ENCODE peak calls at places on chromosomes 4 and X, in eight cellular contexts. N, T, G, Y, S, R, V and L are unnamed samples.

GRCh38 chr4:38832624-38833528 is 23.7 kb downstream of the TLR6 start:
- DNase-seq in N (no peak), T (no peak), G (no peak), Y (no peak), S (no peak), R (no peak), V (no peak), L (no peak)

GRCh38 chr4:121998024-121998423 is 46.2 kb upstream of the TRPC3 start:
- DNase-seq in N (no peak), T (no peak), G (no peak), Y (no peak), S (no peak), R (peak; percentile 61), V (peak; percentile 26), L (peak; percentile 33)

GRCh38 chr4:25536577-25537325 is 118.9 kb upstream of the SLC34A2 start:
- DNase-seq in N (no peak), T (no peak), G (no peak), Y (no peak), S (no peak), R (no peak), V (no peak), L (no peak)

GRCh38 chr4:86916392-86916791 is 18.4 kb upstream of the AFF1 start:
- DNase-seq in N (no peak), T (no peak), G (no peak), Y (no peak), S (no peak), R (no peak), V (no peak), L (no peak)

GRCh38 chr4:128359422-128359821 is 71.8 kb upstream of the PGRMC2 start:
- DNase-seq in N (no peak), T (no peak), G (no peak), Y (no peak), S (no peak), R (no peak), V (no peak), L (no peak)

GRCh38 chrX:327660-328126 is 9.1 kb upstream of the GTPBP6 start:
- DNase-seq in N (no peak), T (no peak), G (no peak), Y (no peak), S (peak; percentile 88), R (no peak), V (no peak), L (no peak)

GRCh38 chrX:66918511-66918910 is 279.6 kb upstream of the EDA2R start:
- DNase-seq in N (no peak), T (no peak), G (no peak), Y (no peak), S (no peak), R (no peak), V (no peak), L (no peak)

GRCh38 chr4:26594778-26595177 is 10.9 kb downstream of the TBC1D19 start:
- DNase-seq in N (no peak), T (no peak), G (no peak), Y (no peak), S (no peak), R (no peak), V (no peak), L (no peak)

GRCh38 chrX:97189668-97190067 is 306.0 kb downstream of the RPA4 start:
- DNase-seq in N (no peak), T (no peak), G (no peak), Y (no peak), S (no peak), R (no peak), V (no peak), L (no peak)

GRCh38 chr4:142112451-142112850 is 476.1 kb downstream of the IL15 start:
- DNase-seq in N (no peak), T (no peak), G (no peak), Y (no peak), S (no peak), R (no peak), V (no peak), L (no peak)

GRCh38 chr4:155734951-155735350 is 23.9 kb upstream of the GUCY1B1 start:
- DNase-seq in N (no peak), T (no peak), G (no peak), Y (no peak), S (no peak), R (no peak), V (no peak), L (no peak)

GRCh38 chr4:5755161-5755560 is 44.2 kb downstream of the EVC start:
- DNase-seq in N (no peak), T (no peak), G (no peak), Y (no peak), S (no peak), R (no peak), V (no peak), L (no peak)

GRCh38 chrX:147476008-147476407 is 435.7 kb upstream of the FMR1 start:
- DNase-seq in N (no peak), T (no peak), G (peak; percentile 16), Y (no peak), S (no peak), R (no peak), V (peak; percentile 0), L (peak; percentile 2)

GRCh38 chr4:87093443-87094123 is 126.8 kb downstream of the KLHL8 start:
- DNase-seq in N (peak; percentile 61), T (peak; percentile 18), G (peak; percentile 25), Y (peak; percentile 35), S (no peak), R (peak; percentile 9), V (peak; percentile 76), L (peak; percentile 77)

GRCh38 chrX:41241962-41242361 is 92.0 kb upstream of the DDX3X start:
- DNase-seq in N (no peak), T (no peak), G (no peak), Y (no peak), S (no peak), R (no peak), V (no peak), L (no peak)

GRCh38 chr4:107654694-107655093 is 65.3 kb downstream of the PAPSS1 start:
- DNase-seq in N (peak; percentile 37), T (no peak), G (no peak), Y (no peak), S (no peak), R (no peak), V (peak; percentile 0), L (no peak)

GRCh38 chr4:83328486-83328885 is 6.2 kb downstream of the HPSE start:
- DNase-seq in N (no peak), T (no peak), G (no peak), Y (no peak), S (no peak), R (no peak), V (no peak), L (no peak)

GRCh38 chr4:7938513-7939376 is 916 bp downstream of the AFAP1 start:
- DNase-seq in N (peak; percentile 43), T (no peak), G (no peak), Y (no peak), S (no peak), R (no peak), V (peak; percentile 69), L (peak; percentile 53)

GRCh38 chrX:148381603-148382002 is 118.8 kb upstream of the AFF2 start:
- DNase-seq in N (no peak), T (no peak), G (no peak), Y (no peak), S (no peak), R (no peak), V (no peak), L (no peak)

GRCh38 chr4:10747186-10747585 is 62.6 kb upstream of the CLNK start:
- DNase-seq in N (no peak), T (no peak), G (no peak), Y (no peak), S (no peak), R (no peak), V (no peak), L (no peak)

GRCh38 chrX:7462110-7462509 is 314.2 kb upstream of the PUDP start:
- DNase-seq in N (no peak), T (no peak), G (no peak), Y (no peak), S (no peak), R (no peak), V (no peak), L (no peak)

GRCh38 chrX:12197030-12197429 is 58.8 kb downstream of the FRMPD4 start:
- DNase-seq in N (no peak), T (no peak), G (no peak), Y (no peak), S (no peak), R (no peak), V (no peak), L (no peak)

GRCh38 chr4:1249148-1249730 is 309 bp upstream of the CTBP1 start:
- DNase-seq in N (peak; percentile 85), T (peak; percentile 77), G (peak; percentile 77), Y (peak; percentile 82), S (peak; percentile 85), R (peak; percentile 53), V (peak; percentile 86), L (peak; percentile 35)

GRCh38 chr4:5810151-5810550 is 82.7 kb downstream of the CRMP1 start:
- DNase-seq in N (no peak), T (no peak), G (no peak), Y (no peak), S (no peak), R (no peak), V (no peak), L (no peak)

GRCh38 chrX:154734101-154734781 is 16.6 kb downstream of the GAB3 start:
- DNase-seq in N (peak; percentile 64), T (no peak), G (no peak), Y (no peak), S (no peak), R (no peak), V (peak; percentile 63), L (no peak)

GRCh38 chrX:25941087-25941486 is 197.1 kb upstream of the MAGEB18 start:
- DNase-seq in N (peak; percentile 14), T (no peak), G (no peak), Y (no peak), S (no peak), R (no peak), V (no peak), L (peak; percentile 90)

GRCh38 chr4:3311489-3312171 is 18.8 kb downstream of the RGS12 start:
- DNase-seq in N (no peak), T (no peak), G (no peak), Y (no peak), S (no peak), R (no peak), V (no peak), L (no peak)

GRCh38 chr4:74768857-74769525 is 25.3 kb downstream of the BTC start:
- DNase-seq in N (peak; percentile 63), T (no peak), G (peak; percentile 33), Y (no peak), S (no peak), R (no peak), V (peak; percentile 62), L (peak; percentile 82)

GRCh38 chr4:99946346-99947189 is at the start of gene DNAJB14:
- DNase-seq in N (peak; percentile 76), T (peak; percentile 75), G (peak; percentile 54), Y (peak; percentile 81), S (no peak), R (peak; percentile 59), V (peak; percentile 80), L (peak; percentile 77)

GRCh38 chr4:60884545-60884944 is 315.6 kb upstream of the ADGRL3 start:
- DNase-seq in N (peak; percentile 8), T (no peak), G (no peak), Y (no peak), S (no peak), R (no peak), V (no peak), L (no peak)

GRCh38 chrX:23737413-23737812 is 5.7 kb downstream of the ACOT9 start:
- DNase-seq in N (no peak), T (no peak), G (no peak), Y (no peak), S (no peak), R (no peak), V (peak; percentile 10), L (no peak)

GRCh38 chr4:84877051-84877833 is 89.2 kb downstream of the WDFY3 start:
- DNase-seq in N (peak; percentile 38), T (no peak), G (no peak), Y (no peak), S (no peak), R (no peak), V (peak; percentile 66), L (peak; percentile 7)

GRCh38 chr4:139767168-139767567 is 101.5 kb downstream of the MGST2 start:
- DNase-seq in N (peak; percentile 47), T (no peak), G (no peak), Y (no peak), S (no peak), R (no peak), V (no peak), L (no peak)

GRCh38 chrX:47321386-47321785 is 49.0 kb upstream of the ZNF157 start:
- DNase-seq in N (peak; percentile 71), T (no peak), G (no peak), Y (no peak), S (peak; percentile 72), R (no peak), V (no peak), L (no peak)